ENCODE peak calls at places on chromosomes 5 and 9, in nine cellular contexts. E is PC-3; D is neuronal stem cell; K is IMR-90; A is hepatocyte; G is CD4-positive, CD25-positive, alpha-beta regulatory T cell; T is heart left ventricle; M is OCI-LY7; R is SK-N-SH. C is an unnamed sample.

GRCh38 chr9:111872886-111873285 is 23.7 kb upstream of the UGCG start:
- DNase-seq in E (no peak), D (no peak), K (no peak), A (peak; percentile 19), G (no peak), T (no peak), M (no peak), R (no peak), C (no peak)

GRCh38 chr5:65913519-65913918 is 12.9 kb upstream of the ERBIN start:
- DNase-seq in E (no peak), D (no peak), K (peak; percentile 9), A (no peak), G (no peak), T (no peak), M (no peak), R (no peak), C (no peak)

GRCh38 chr5:35003018-35003957 is 44.5 kb downstream of the AGXT2 start:
- DNase-seq in E (peak; percentile 77), D (peak; percentile 65), K (peak; percentile 46), A (peak; percentile 69), G (peak; percentile 51), T (peak; percentile 28), M (peak; percentile 65), R (peak; percentile 69), C (no peak)

GRCh38 chr5:142200387-142200786 is 91.8 kb downstream of the NDFIP1 start:
- DNase-seq in E (no peak), D (no peak), K (no peak), A (no peak), G (no peak), T (no peak), M (no peak), R (no peak), C (no peak)

GRCh38 chr5:141349917-141350619 is at the start of gene PCDHGB1:
- DNase-seq in E (no peak), D (no peak), K (peak; percentile 71), A (no peak), G (peak; percentile 46), T (peak; percentile 52), M (peak; percentile 79), R (peak; percentile 63), C (no peak)

GRCh38 chr9:137095664-137096517 is 9.1 kb downstream of the MAN1B1 start:
- DNase-seq in E (no peak), D (no peak), K (no peak), A (no peak), G (peak; percentile 94), T (peak; percentile 22), M (peak; percentile 53), R (peak; percentile 59), C (no peak)

GRCh38 chr5:124059200-124059599 is 547.2 kb downstream of the CSNK1G3 start:
- DNase-seq in E (peak; percentile 65), D (no peak), K (no peak), A (no peak), G (no peak), T (no peak), M (no peak), R (no peak), C (peak; percentile 71)

GRCh38 chr9:15735083-15735974 is 182.5 kb downstream of the CCDC171 start:
- DNase-seq in E (peak; percentile 86), D (no peak), K (peak; percentile 94), A (peak; percentile 62), G (no peak), T (no peak), M (no peak), R (no peak), C (peak; percentile 61)

GRCh38 chr5:91110709-91111108 is 272.4 kb downstream of the ARRDC3 start:
- DNase-seq in E (no peak), D (no peak), K (peak; percentile 35), A (no peak), G (no peak), T (no peak), M (no peak), R (no peak), C (no peak)

GRCh38 chr9:89878687-89879086 is 273.9 kb downstream of the GADD45G start:
- DNase-seq in E (no peak), D (no peak), K (no peak), A (peak; percentile 47), G (no peak), T (peak; percentile 82), M (no peak), R (peak; percentile 49), C (no peak)

GRCh38 chr9:129834489-129835127 is 467 bp downstream of the C9orf78 start:
- DNase-seq in E (peak; percentile 6), D (no peak), K (no peak), A (peak; percentile 23), G (peak; percentile 73), T (no peak), M (peak; percentile 33), R (peak; percentile 44), C (no peak)

GRCh38 chr9:97633859-97634485 is 351 bp downstream of the NCBP1 start:
- DNase-seq in E (peak; percentile 6), D (no peak), K (peak; percentile 5), A (no peak), G (peak; percentile 53), T (no peak), M (peak; percentile 28), R (no peak), C (no peak)

GRCh38 chr5:33631786-33632185 is 191.0 kb downstream of the TARS1 start:
- DNase-seq in E (peak; percentile 25), D (no peak), K (peak; percentile 21), A (no peak), G (no peak), T (no peak), M (no peak), R (no peak), C (peak; percentile 3)

GRCh38 chr9:121500165-121500478 is 478 bp upstream of the GGTA1 start:
- DNase-seq in E (no peak), D (no peak), K (no peak), A (no peak), G (no peak), T (no peak), M (no peak), R (no peak), C (no peak)

GRCh38 chr9:121498487-121499176 is 1.0 kb downstream of the GGTA1 start:
- DNase-seq in E (peak; percentile 21), D (peak; percentile 24), K (peak; percentile 42), A (peak; percentile 23), G (no peak), T (peak; percentile 53), M (peak; percentile 13), R (peak; percentile 47), C (no peak)

GRCh38 chr9:121499427-121500164 is at the start of gene GGTA1:
- DNase-seq in E (peak; percentile 32), D (peak; percentile 54), K (peak; percentile 50), A (peak; percentile 81), G (no peak), T (peak; percentile 80), M (no peak), R (peak; percentile 90), C (no peak)

GRCh38 chr9:121499177-121499426 is 542 bp downstream of the GGTA1 start:
- DNase-seq in E (no peak), D (no peak), K (no peak), A (no peak), G (no peak), T (no peak), M (no peak), R (no peak), C (no peak)

GRCh38 chr9:121498150-121498486 is 1.5 kb downstream of the GGTA1 start:
- DNase-seq in E (peak; percentile 76), D (peak; percentile 69), K (peak; percentile 72), A (peak; percentile 85), G (peak; percentile 66), T (peak; percentile 61), M (peak; percentile 94), R (peak; percentile 82), C (peak; percentile 27)
- H3K27ac ChIP-seq in E (no peak overlapping the region), D (no peak overlapping the region), K (no peak overlapping the region), A (no peak overlapping the region), G (no peak overlapping the region), T (peak overlapping the region; percentile 43), M (no peak overlapping the region), R (no peak overlapping the region), C (no peak overlapping the region)

GRCh38 chr5:56737918-56738606 is 77.3 kb upstream of the MAP3K1 start:
- DNase-seq in E (peak; percentile 35), D (no peak), K (no peak), A (no peak), G (peak; percentile 49), T (no peak), M (no peak), R (no peak), C (no peak)

GRCh38 chr5:56737002-56737621 is 78.2 kb upstream of the MAP3K1 start:
- DNase-seq in E (peak; percentile 15), D (no peak), K (peak; percentile 75), A (no peak), G (peak; percentile 54), T (peak; percentile 31), M (peak; percentile 46), R (no peak), C (no peak)

GRCh38 chr5:56734066-56734766 is 81.1 kb upstream of the MAP3K1 start:
- DNase-seq in E (no peak), D (no peak), K (no peak), A (no peak), G (no peak), T (no peak), M (peak; percentile 43), R (no peak), C (no peak)

GRCh38 chr5:56733580-56733979 is 81.8 kb upstream of the MAP3K1 start:
- DNase-seq in E (peak; percentile 17), D (no peak), K (no peak), A (no peak), G (no peak), T (no peak), M (no peak), R (no peak), C (no peak)

GRCh38 chr5:56735845-56736641 is 79.3 kb upstream of the MAP3K1 start:
- DNase-seq in E (no peak), D (no peak), K (no peak), A (no peak), G (peak; percentile 76), T (no peak), M (peak; percentile 85), R (no peak), C (no peak)
- H3K27ac ChIP-seq in E (no peak overlapping the region), D (no peak overlapping the region), K (no peak overlapping the region), A (no peak overlapping the region), G (peak overlapping the region; percentile 75), T (no peak overlapping the region), M (peak overlapping the region; percentile 86), R (no peak overlapping the region), C (no peak overlapping the region)

DNA sequence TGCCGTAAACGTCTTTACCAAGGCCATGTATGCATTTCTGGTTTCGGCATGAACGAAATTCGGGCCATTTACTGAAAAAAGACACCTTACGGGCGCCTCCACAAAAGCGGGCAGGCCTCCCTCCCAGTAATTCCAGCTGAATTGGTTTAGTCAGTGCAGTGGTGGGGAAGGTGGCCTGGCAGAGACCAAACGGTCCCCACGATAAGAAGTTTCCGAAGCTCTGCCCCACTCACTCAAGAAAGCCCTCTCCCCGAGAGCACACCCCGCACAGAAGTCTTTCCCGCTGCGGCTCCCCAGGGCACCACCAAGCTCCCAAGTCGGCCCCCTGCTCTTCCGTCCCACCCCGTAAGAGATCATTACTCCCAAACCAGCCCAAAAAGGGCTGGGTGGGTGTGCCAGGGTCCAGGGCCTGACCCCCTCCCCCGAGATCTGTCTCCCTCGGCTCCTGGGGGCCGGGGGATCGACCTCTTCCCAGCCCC is 86.2 kb upstream of the MELK start:
- DNase-seq in E (no peak), D (peak; percentile 30), K (peak; percentile 11), A (peak; percentile 39), G (no peak), T (peak; percentile 20), M (no peak), R (no peak), C (no peak)
- H3K27ac ChIP-seq in E (no peak overlapping the region), D (peak overlapping the region; percentile 88), K (peak overlapping the region; percentile 91), A (peak overlapping the region; percentile 83), G (peak overlapping the region; percentile 74), T (peak overlapping the region; percentile 55), M (peak overlapping the region; percentile 70), R (peak overlapping the region; percentile 67), C (peak overlapping the region; percentile 58)

GRCh38 chr5:62376064-62376463 is 27.6 kb downstream of the DIMT1 start:
- DNase-seq in E (peak; percentile 58), D (no peak), K (peak; percentile 3), A (peak; percentile 19), G (no peak), T (no peak), M (no peak), R (no peak), C (no peak)
- H3K27ac ChIP-seq in E (peak overlapping the region; percentile 35), D (no peak overlapping the region), K (no peak overlapping the region), A (peak overlapping the region; percentile 24), G (no peak overlapping the region), T (no peak overlapping the region), M (no peak overlapping the region), R (no peak overlapping the region), C (peak overlapping the region; percentile 14)